ENCODE peak calls at places on chromosomes 6 and 20, in eight cellular contexts. J, Q, K, X, T, R, C and G are unnamed samples.

GRCh38 chr6:45946352-45946751 is 69.3 kb downstream of the CLIC5 start:
- DNase-seq in R (no peak), J (peak; percentile 71), X (no peak), C (no peak), T (no peak), Q (no peak), K (peak; percentile 89), G (no peak)

GRCh38 chr20:53899351-53900167 is 170.8 kb downstream of the BCAS1 start:
- DNase-seq in T (peak; percentile 81), R (no peak), C (no peak), Q (peak; percentile 58), K (peak; percentile 62), X (no peak), J (peak; percentile 60), G (no peak)

GRCh38 chr6:147724454-147724853 is 216.0 kb downstream of the SAMD5 start:
- DNase-seq in T (no peak), K (no peak), J (no peak), Q (no peak), X (no peak), R (no peak), C (no peak), G (no peak)

GRCh38 chr20:46772901-46773300 is 63.5 kb downstream of the SLC2A10 start:
- DNase-seq in R (no peak), X (no peak), J (no peak), K (no peak), C (no peak), T (no peak), Q (no peak), G (no peak)

GRCh38 chr6:148316308-148316707 is 26.3 kb upstream of the SASH1 start:
- DNase-seq in T (no peak), X (no peak), Q (no peak), C (no peak), K (no peak), R (peak; percentile 30), J (peak; percentile 69), G (no peak)

GRCh38 chr6:73830119-73830518 is 134.1 kb downstream of the CD109 start:
- DNase-seq in Q (no peak), C (no peak), J (no peak), K (no peak), X (no peak), R (no peak), T (no peak), G (no peak)

GRCh38 chr20:62405108-62405980 is 1.7 kb downstream of the CABLES2 start:
- DNase-seq in X (no peak), J (peak; percentile 84), K (peak; percentile 44), R (peak; percentile 38), Q (no peak), C (no peak), T (no peak), G (peak; percentile 59)

GRCh38 chr6:105322499-105323231 is 80.2 kb downstream of the PREP start:
- DNase-seq in X (no peak), K (no peak), Q (no peak), T (no peak), R (no peak), C (no peak), J (no peak), G (no peak)

GRCh38 chr6:125041740-125042459 is 79.7 kb downstream of the RNF217 start:
- DNase-seq in K (peak; percentile 52), T (no peak), X (no peak), R (no peak), Q (no peak), C (no peak), J (no peak), G (no peak)

GRCh38 chr20:59376109-59376841 is 75.9 kb downstream of the EDN3 start:
- DNase-seq in R (no peak), K (no peak), C (peak; percentile 57), J (no peak), Q (no peak), X (no peak), T (no peak), G (no peak)

GRCh38 chr20:36528176-36528874 is 13.0 kb upstream of the MYL9 start:
- DNase-seq in K (no peak), R (no peak), T (no peak), Q (no peak), C (peak; percentile 65), J (no peak), X (no peak), G (no peak)

GRCh38 chr6:150420926-150421325 is 52.1 kb downstream of the IYD start:
- DNase-seq in Q (no peak), C (no peak), J (no peak), T (no peak), X (no peak), R (no peak), K (no peak), G (no peak)

GRCh38 chr6:121274896-121275295 is 59.4 kb downstream of the TBC1D32 start:
- DNase-seq in K (no peak), Q (no peak), X (no peak), R (no peak), C (no peak), J (no peak), T (no peak), G (no peak)

GRCh38 chr20:39563406-39563805 is 601.3 kb downstream of the DHX35 start:
- DNase-seq in C (no peak), X (no peak), K (no peak), T (no peak), R (no peak), J (no peak), Q (no peak), G (no peak)

GRCh38 chr6:45625191-45625664 is 247.5 kb upstream of the SUPT3H start:
- DNase-seq in J (no peak), X (no peak), Q (no peak), C (no peak), K (peak; percentile 42), R (no peak), T (no peak), G (no peak)